ENCODE peak calls at places on chromosomes 1 and 21, in ten cellular contexts. M is iPS-NIHi11; X is non-pigmented ciliary epithelial cell; W is activated T-cell treated with anti-CD3 and anti-CD28 coated beads for 48 hours; Y is left ventricle myocardium inferior; J is activated CD4-positive, alpha-beta memory T cell treated with anti-CD3 and anti-CD28 coated beads for 36 hours; F is KG1; G is NCI-H1694 treated with DMSO at 0.1 percent for 48 hours; D is GM13976; U is activated T-helper 1 cell treated with Interleukin-2 at 50 U/mL for 16 hours. Z is an unnamed sample.

GRCh38 chr1:159492575-159493323 is 43.1 kb downstream of the OR10J5 start:
- DNase-seq in D (no peak), J (no peak), U (no peak), W (no peak), M (no peak), X (peak; percentile 26), F (no peak), Y (no peak), G (no peak), Z (no peak)

GRCh38 chr1:183776731-183777130 is 28.2 kb upstream of the RGL1 start:
- DNase-seq in Y (no peak), W (no peak), U (no peak), X (no peak), M (no peak), G (no peak), J (no peak), F (no peak), D (no peak), Z (no peak)

GRCh38 chr1:238474263-238474662 is 583.5 kb upstream of the ZP4 start:
- DNase-seq in W (no peak), Y (no peak), J (no peak), X (no peak), F (no peak), G (no peak), D (no peak), U (no peak), M (no peak), Z (no peak)

GRCh38 chr1:82227696-82228095 is 427.0 kb downstream of the ADGRL2 start:
- DNase-seq in U (no peak), J (no peak), F (no peak), W (no peak), Y (no peak), D (no peak), M (no peak), G (no peak), X (no peak), Z (no peak)

GRCh38 chr1:107076846-107077245 is 20.4 kb downstream of the PRMT6 start:
- DNase-seq in M (no peak), D (no peak), X (peak; percentile 43), Y (no peak), W (no peak), G (no peak), J (no peak), F (no peak), U (no peak), Z (peak; percentile 57)

GRCh38 chr1:221532071-221532755 is 209.7 kb downstream of the DUSP10 start:
- DNase-seq in X (no peak), G (no peak), M (no peak), F (no peak), J (no peak), Y (no peak), W (no peak), D (no peak), U (no peak), Z (no peak)

GRCh38 chr1:151991663-151992344 is 1.9 kb downstream of the S100A10 start:
- DNase-seq in U (no peak), G (no peak), F (no peak), W (no peak), D (no peak), J (no peak), Y (no peak), X (no peak), M (no peak), Z (no peak)

GRCh38 chr1:155218854-155219591 is 10.5 kb downstream of the MTX1 start:
- DNase-seq in M (peak; percentile 75), G (no peak), X (no peak), J (peak; percentile 30), U (no peak), W (no peak), D (no peak), F (no peak), Y (no peak), Z (peak; percentile 87)

GRCh38 chr1:147491098-147491497 is 50.2 kb upstream of the BCL9 start:
- DNase-seq in D (no peak), J (no peak), G (no peak), M (peak; percentile 37), U (no peak), Y (no peak), X (no peak), W (no peak), F (no peak), Z (no peak)

GRCh38 chr1:232876506-232877360 is 71.5 kb downstream of the MAP10 start:
- DNase-seq in F (no peak), Y (no peak), J (peak; percentile 53), X (no peak), M (no peak), G (no peak), W (no peak), D (no peak), U (no peak), Z (no peak)

GRCh38 chr21:42219606-42220137 is 732 bp downstream of the ABCG1 start:
- DNase-seq in W (no peak), X (no peak), Y (peak; percentile 28), G (no peak), F (peak; percentile 25), U (no peak), J (no peak), D (peak; percentile 60), M (peak; percentile 44), Z (peak; percentile 43)

GRCh38 chr1:183023146-183023600 is at the start of gene LAMC1:
- DNase-seq in U (no peak), X (no peak), F (peak; percentile 22), M (peak; percentile 89), G (peak; percentile 86), Y (peak; percentile 85), W (peak; percentile 6), D (peak; percentile 87), J (peak; percentile 18), Z (peak; percentile 95)

GRCh38 chr1:203316626-203317093 is 11.3 kb downstream of the BTG2 start:
- DNase-seq in G (no peak), W (no peak), U (no peak), M (no peak), F (no peak), D (no peak), J (no peak), X (no peak), Y (no peak), Z (no peak)

GRCh38 chr1:172699111-172699510 is 40.2 kb downstream of the FASLG start:
- DNase-seq in M (no peak), D (no peak), G (no peak), J (peak; percentile 86), F (peak; percentile 85), U (peak; percentile 57), W (peak; percentile 62), Y (no peak), X (peak; percentile 38), Z (no peak)

GRCh38 chr1:32900371-32900955 is 726 bp downstream of the TMEM54 start:
- DNase-seq in F (no peak), Y (no peak), W (no peak), D (no peak), U (no peak), M (peak; percentile 32), G (no peak), X (no peak), J (no peak), Z (no peak)

GRCh38 chr1:193498088-193498605 is 311.7 kb upstream of the B3GALT2 start:
- DNase-seq in G (no peak), D (no peak), M (no peak), X (no peak), F (no peak), U (no peak), Y (no peak), J (no peak), W (no peak), Z (peak; percentile 48)

GRCh38 chr1:10208537-10208936 is 1.8 kb upstream of the KIF1B start:
- DNase-seq in X (no peak), D (no peak), U (no peak), Y (no peak), G (no peak), W (no peak), J (no peak), F (no peak), M (no peak), Z (no peak)

GRCh38 chr1:183812686-183813569 is 8.0 kb downstream of the RGL1 start:
- DNase-seq in W (no peak), F (no peak), M (peak; percentile 35), U (no peak), J (no peak), X (no peak), Y (no peak), G (no peak), D (no peak), Z (peak; percentile 44)

GRCh38 chr1:161350666-161351065 is 17.0 kb downstream of the CFAP126 start:
- DNase-seq in F (no peak), D (no peak), W (no peak), X (no peak), J (no peak), M (no peak), U (no peak), Y (no peak), G (no peak), Z (no peak)

GRCh38 chr1:205456383-205456867 is 580 bp upstream of the BLACAT1 start:
- DNase-seq in U (no peak), G (no peak), M (no peak), F (no peak), W (no peak), Y (no peak), J (peak; percentile 17), D (no peak), X (no peak), Z (peak; percentile 75)

GRCh38 chr1:161440312-161440894 is 64.9 kb upstream of the FCGR2A start:
- DNase-seq in F (no peak), X (no peak), U (peak; percentile 24), W (peak; percentile 77), D (peak; percentile 89), M (peak; percentile 83), Y (peak; percentile 53), J (peak; percentile 81), G (no peak), Z (peak; percentile 89)

GRCh38 chr1:175023043-175023921 is at the start of gene MRPS14:
- DNase-seq in M (peak; percentile 99), D (peak; percentile 95), U (peak; percentile 93), J (peak; percentile 99), F (peak; percentile 84), Y (peak; percentile 98), G (peak; percentile 98), W (peak; percentile 98), X (peak; percentile 96), Z (peak; percentile 100)

GRCh38 chr1:40662864-40663263 is 2.6 kb downstream of the RIMS3 start:
- DNase-seq in X (peak; percentile 3), F (no peak), U (no peak), G (no peak), W (peak; percentile 23), Y (no peak), J (peak; percentile 64), M (no peak), D (no peak), Z (no peak)

GRCh38 chr1:9890224-9890731 is 19.8 kb downstream of the CTNNBIP1 start:
- DNase-seq in X (peak; percentile 86), D (no peak), U (no peak), W (no peak), G (peak; percentile 11), F (no peak), M (peak; percentile 44), Y (peak; percentile 60), J (no peak), Z (peak; percentile 40)

GRCh38 chr1:6181347-6181770 is 1.2 kb upstream of the CHD5 start:
- DNase-seq in D (no peak), F (no peak), M (peak; percentile 33), W (no peak), J (no peak), U (no peak), Y (no peak), X (no peak), G (no peak), Z (peak; percentile 49)

GRCh38 chr1:56972971-56973370 is 7.2 kb upstream of the C8B start:
- DNase-seq in J (no peak), U (no peak), W (no peak), X (no peak), Y (no peak), M (no peak), G (no peak), F (no peak), D (no peak), Z (no peak)